ENCODE peak calls at places on chromosomes 4 and X, in ten cellular contexts. W, F, S, E, P, B, H, V, A and L are unnamed samples. For H3K4me1 and H3K9me3, the result is how much of the 10 kb centered on the place peaks cover.

GRCh38 chr4:185997287-185997686 is 71.7 kb upstream of the TLR3 start:
- DNase-seq in W (no peak), F (no peak), S (no peak), E (peak), P (peak), B (no peak), H (no peak), V (no peak), A (no peak), L (peak)

GRCh38 chr4:108115168-108115526 is 53.6 kb downstream of the LEF1 start:
- DNase-seq in W (no peak), F (no peak), S (no peak), E (no peak), P (no peak), B (no peak), H (no peak), V (no peak), A (no peak), L (no peak)

GRCh38 chr4:87056884-87057283 is 122.1 kb downstream of the AFF1 start:
- DNase-seq in W (no peak), F (no peak), S (peak), E (no peak), P (no peak), B (no peak), H (no peak), V (no peak), A (no peak), L (no peak)

GRCh38 chr4:119106036-119107000 is 29.3 kb upstream of the MYOZ2 start:
- DNase-seq in W (no peak), F (no peak), S (no peak), E (no peak), P (no peak), B (no peak), H (peak), V (no peak), A (no peak), L (no peak)

GRCh38 chr4:186144180-186144579 is 39.7 kb downstream of the FAM149A start:
- DNase-seq in W (no peak), F (no peak), S (no peak), E (peak), P (no peak), B (no peak), H (peak), V (no peak), A (peak), L (no peak)

GRCh38 chr4:13355036-13355910 is 128.9 kb downstream of the RAB28 start:
- DNase-seq in W (no peak), F (no peak), S (no peak), E (no peak), P (no peak), B (no peak), H (no peak), V (no peak), A (no peak), L (no peak)

GRCh38 chr4:142585411-142585810 is 260.7 kb downstream of the INPP4B start:
- DNase-seq in W (no peak), F (no peak), S (no peak), E (no peak), P (no peak), B (no peak), H (no peak), V (no peak), A (no peak), L (no peak)

GRCh38 chr4:94455081-94455480 is 3.3 kb downstream of the PDLIM5 start:
- DNase-seq in W (peak), F (peak), S (no peak), E (peak), P (peak), B (peak), H (peak), V (no peak), A (peak), L (peak)

GRCh38 chr4:147017081-147017480 is 71.4 kb upstream of the TTC29 start:
- DNase-seq in W (no peak), F (no peak), S (no peak), E (no peak), P (no peak), B (no peak), H (no peak), V (no peak), A (no peak), L (no peak)

GRCh38 chr4:11783588-11783987 is 354.9 kb upstream of the HS3ST1 start:
- DNase-seq in W (no peak), F (no peak), S (no peak), E (no peak), P (no peak), B (no peak), H (no peak), V (no peak), A (no peak), L (no peak)

GRCh38 chr4:61517144-61517543 is 317.0 kb downstream of the ADGRL3 start:
- DNase-seq in W (no peak), F (no peak), S (no peak), E (no peak), P (no peak), B (no peak), H (no peak), V (no peak), A (peak), L (peak)

GRCh38 chrX:110341189-110342035 is 17.2 kb upstream of the RTL9 start:
- DNase-seq in W (no peak), F (no peak), S (no peak), E (no peak), P (no peak), B (no peak), H (no peak), V (no peak), A (no peak), L (no peak)

GRCh38 chrX:41035582-41035981 is 49.7 kb upstream of the USP9X start:
- DNase-seq in W (no peak), F (no peak), S (no peak), E (no peak), P (no peak), B (no peak), H (no peak), V (no peak), A (no peak), L (no peak)

GRCh38 chr4:140233811-140234696 is 80.1 kb upstream of the MAML3 start:
- DNase-seq in W (no peak), F (no peak), S (no peak), E (no peak), P (no peak), B (no peak), H (peak), V (no peak), A (no peak), L (no peak)

GRCh38 chrX:132017431-132018185 is 5.5 kb upstream of the STK26 start:
- DNase-seq in W (no peak), F (no peak), S (no peak), E (no peak), P (no peak), B (no peak), H (no peak), V (no peak), A (no peak), L (no peak)

GRCh38 chr4:189092596-189092995 is 848.1 kb upstream of the FRG1 start:
- DNase-seq in W (no peak), F (no peak), S (no peak), E (no peak), P (no peak), B (no peak), H (no peak), V (no peak), A (no peak), L (no peak)

GRCh38 chr4:153528705-153529493 is 62.7 kb downstream of the TMEM131L start:
- DNase-seq in W (no peak), F (no peak), S (peak), E (no peak), P (no peak), B (no peak), H (no peak), V (no peak), A (peak), L (no peak)
- H3K4me1 ChIP-seq in W (under half), F (under half), S (half or more), E (half or more), P (half or more), B (half or more), H (under half), V (under half), A (under half), L (half or more)

GRCh38 chr4:153663667-153664066 is 20.4 kb upstream of the TLR2 start:
- DNase-seq in W (no peak), F (no peak), S (no peak), E (no peak), P (no peak), B (no peak), H (no peak), V (no peak), A (no peak), L (no peak)
- H3K9me3 ChIP-seq in W (under half), F (under half), S (under half), E (under half), P (under half), B (under half), H (under half), V (under half), A (under half), L (under half)

GRCh38 chrX:95071621-95072020 is 1397.6 kb downstream of the FAM133A start:
- DNase-seq in W (no peak), F (no peak), S (no peak), E (no peak), P (no peak), B (no peak), H (no peak), V (no peak), A (no peak), L (no peak)

GRCh38 chrX:95076449-95076848 is 1402.4 kb downstream of the FAM133A start:
- DNase-seq in W (no peak), F (no peak), S (no peak), E (no peak), P (no peak), B (no peak), H (no peak), V (no peak), A (no peak), L (no peak)

GRCh38 chrX:95065151-95065550 is 1391.1 kb downstream of the FAM133A start:
- DNase-seq in W (no peak), F (no peak), S (no peak), E (no peak), P (no peak), B (no peak), H (no peak), V (no peak), A (no peak), L (no peak)

GRCh38 chrX:95071052-95071451 is 1397.0 kb downstream of the FAM133A start:
- DNase-seq in W (no peak), F (no peak), S (no peak), E (no peak), P (no peak), B (no peak), H (no peak), V (no peak), A (no peak), L (no peak)
- TF ChIP-seq CTCF in W (no peak), F (no peak), S (no peak), E (no peak), P (no peak), B (no peak), H (no peak), V (peak), A (no peak), L (peak)

GRCh38 chrX:19855700-19856381 is 31.6 kb downstream of the SH3KBP1 start:
- DNase-seq in W (no peak), F (no peak), S (no peak), E (no peak), P (no peak), B (no peak), H (peak), V (no peak), A (no peak), L (no peak)

GRCh38 chrX:19849433-19850190 is 37.8 kb downstream of the SH3KBP1 start:
- DNase-seq in W (no peak), F (no peak), S (no peak), E (no peak), P (no peak), B (no peak), H (peak), V (no peak), A (no peak), L (no peak)

GRCh38 chrX:19857131-19857530 is 30.3 kb downstream of the SH3KBP1 start:
- DNase-seq in W (no peak), F (no peak), S (no peak), E (no peak), P (no peak), B (no peak), H (no peak), V (no peak), A (no peak), L (no peak)

GRCh38 chrX:19848110-19848509 is 39.3 kb downstream of the SH3KBP1 start:
- DNase-seq in W (no peak), F (no peak), S (no peak), E (no peak), P (no peak), B (no peak), H (no peak), V (no peak), A (no peak), L (no peak)

DNA sequence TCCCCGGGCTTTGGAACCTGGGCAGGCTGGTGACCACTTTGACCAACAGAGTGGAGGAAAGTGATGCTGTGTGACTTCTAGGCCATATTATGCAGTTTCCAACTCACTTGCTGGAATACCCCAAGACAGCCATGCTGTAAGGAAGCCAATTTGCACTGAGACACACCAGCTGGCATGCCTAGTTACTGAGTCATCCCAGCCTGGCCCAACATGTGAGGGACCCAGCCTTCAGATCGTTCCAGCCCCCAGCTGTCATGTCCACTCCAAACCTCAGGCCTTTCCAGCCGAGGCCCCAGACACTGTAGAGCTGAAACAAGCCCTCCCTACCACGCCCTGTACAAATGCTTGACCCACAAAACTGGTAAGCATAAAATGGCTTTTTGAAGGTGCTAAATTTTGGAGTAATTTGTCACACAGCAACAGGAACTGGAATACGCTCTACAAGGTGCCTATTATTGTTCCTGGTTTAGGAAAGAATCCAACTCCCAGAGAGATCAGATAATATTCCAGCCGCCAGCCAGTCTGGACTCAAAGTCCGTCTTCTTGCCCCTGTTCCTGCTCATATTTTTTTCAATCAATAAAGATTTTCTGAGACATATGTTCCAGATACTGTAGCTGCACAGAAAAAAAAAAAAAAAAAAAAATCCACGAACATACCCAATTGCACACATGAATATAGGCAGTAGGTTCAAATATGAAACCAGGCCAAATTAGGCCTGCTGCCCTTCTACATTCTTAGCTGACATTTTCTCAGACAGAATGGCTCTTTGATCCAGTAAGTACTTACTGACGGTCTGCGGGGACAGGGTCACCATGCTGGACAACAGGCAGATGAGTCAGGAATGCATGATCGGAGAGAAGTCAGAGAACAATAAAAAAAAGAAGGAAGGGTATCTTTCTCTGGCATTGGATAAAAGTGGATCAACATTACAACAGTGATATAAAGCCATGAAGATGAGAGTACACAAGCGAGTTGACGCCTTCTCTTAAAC is 35.1 kb downstream of the SH3KBP1 start:
- DNase-seq in W (no peak), F (no peak), S (no peak), E (no peak), P (peak), B (no peak), H (no peak), V (no peak), A (no peak), L (peak)
- H3K4me1 ChIP-seq in W (under half), F (under half), S (under half), E (under half), P (under half), B (under half), H (under half), V (under half), A (under half), L (under half)

DNA sequence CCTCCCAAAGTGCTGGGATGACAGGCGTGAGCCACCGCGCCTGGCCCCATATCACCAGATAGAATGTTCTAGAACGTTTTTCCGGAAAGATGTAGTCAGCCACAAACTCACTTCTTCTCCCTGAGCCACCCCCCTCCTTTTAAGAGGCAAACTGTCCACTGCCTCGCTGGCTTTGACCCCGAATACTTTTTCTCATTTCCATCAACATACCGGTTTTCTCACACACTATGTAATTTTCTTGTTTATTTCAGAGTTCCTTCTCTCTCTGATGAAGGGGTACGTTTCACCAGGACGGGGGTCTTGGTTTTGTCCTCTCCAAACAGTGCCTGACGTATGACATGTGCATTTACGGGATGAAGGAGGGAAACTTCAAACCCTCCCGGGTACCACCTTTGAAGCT is 74.0 kb downstream of the CRLF2 start:
- DNase-seq in W (no peak), F (no peak), S (no peak), E (no peak), P (no peak), B (no peak), H (no peak), V (peak), A (no peak), L (no peak)
- H3K9me3 ChIP-seq in W (under half), F (under half), S (under half), E (under half), P (under half), B (under half), H (under half), V (under half), A (under half), L (under half)

DNA sequence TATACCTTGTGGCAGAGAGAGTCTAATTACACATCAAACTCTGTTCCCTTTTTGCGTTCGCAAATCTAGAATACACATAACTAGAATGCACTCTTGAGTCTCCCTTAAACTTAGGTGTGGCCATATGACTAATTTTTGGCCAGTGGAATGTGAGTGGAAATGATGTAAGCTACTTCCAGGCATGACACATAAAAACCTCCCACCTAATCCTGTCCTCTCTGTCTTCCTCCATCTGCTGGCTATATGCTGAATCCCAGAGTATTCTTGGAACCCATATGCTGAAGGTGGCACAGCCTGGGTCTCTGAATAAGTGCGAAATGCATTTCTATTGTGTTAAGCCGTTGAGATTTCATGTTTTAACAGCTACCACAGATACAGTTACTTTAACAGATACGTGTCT is 269.9 kb upstream of the NRK start:
- DNase-seq in W (no peak), F (no peak), S (no peak), E (no peak), P (no peak), B (no peak), H (peak), V (no peak), A (no peak), L (no peak)
- TF ChIP-seq CTCF in W (no peak), F (no peak), S (no peak), E (no peak), P (no peak), B (no peak), H (no peak), V (peak), A (no peak), L (no peak)

DNA sequence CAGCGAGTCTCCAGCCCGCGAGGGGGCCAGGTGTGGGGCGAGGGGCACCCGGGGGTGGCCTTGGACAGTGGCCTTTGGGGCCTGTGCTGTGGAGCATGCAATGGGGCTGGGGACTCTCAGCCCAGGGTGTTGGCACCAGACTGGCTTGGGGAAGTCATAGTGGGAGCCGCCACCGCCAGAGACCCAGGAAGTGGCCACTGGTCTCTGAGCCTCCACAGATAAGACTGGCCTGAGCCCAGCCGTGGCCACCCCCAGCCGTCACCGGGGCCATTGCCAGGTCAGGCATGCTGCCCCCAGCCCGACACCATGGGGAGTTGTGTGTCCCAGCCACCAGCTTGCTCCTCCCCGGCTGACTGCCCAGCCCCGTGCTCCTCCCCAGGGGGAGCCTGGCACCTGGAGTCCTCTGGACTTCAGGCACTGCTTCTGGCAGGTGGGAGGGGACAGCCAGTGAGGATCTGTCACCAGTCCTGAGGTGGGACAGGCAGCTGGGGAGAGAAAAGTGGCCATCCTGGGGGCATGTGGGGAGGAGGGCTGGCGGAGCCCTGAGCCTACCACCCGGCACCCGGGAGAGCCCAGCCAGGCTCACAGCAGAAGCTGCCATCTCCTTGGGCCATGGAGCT is 32.5 kb downstream of the TACC3 start:
- DNase-seq in W (no peak), F (peak), S (no peak), E (no peak), P (no peak), B (no peak), H (no peak), V (no peak), A (no peak), L (no peak)
- H3K4me1 ChIP-seq in W (under half), F (under half), S (under half), E (under half), P (under half), B (under half), H (under half), V (under half), A (under half), L (under half)